ENCODE peak calls at places on chromosomes 12 and 14, in seven cellular contexts. B is A549, L is body of pancreas, C is sigmoid colon, Q is tibial nerve, N is Peyer's patch, R is ovary. W is an unnamed sample.
A peak's percentile ranks its signal among the peaks of the same experiment; 100 is the strongest.

GRCh38 chr12:118680361-118680963 is 300.9 kb upstream of the SRRM4 start:
- DNase-seq in Q (peak; percentile 14), C (no peak), N (no peak), B (peak; percentile 17), R (no peak), L (peak; percentile 21), W (no peak)

GRCh38 chr12:42450248-42450647 is 124.3 kb downstream of the PPHLN1 start:
- DNase-seq in B (no peak), R (no peak), L (no peak), C (no peak), N (no peak), Q (no peak), W (no peak)

GRCh38 chr14:71321556-71322315 is 414.5 kb downstream of the PCNX1 start:
- DNase-seq in C (no peak), N (no peak), Q (no peak), R (no peak), L (peak; percentile 18), B (peak; percentile 12), W (no peak)

GRCh38 chr12:32794281-32794680 is 38.6 kb upstream of the YARS2 start:
- DNase-seq in B (no peak), C (no peak), Q (no peak), R (no peak), L (no peak), N (no peak), W (no peak)

GRCh38 chr14:68167717-68168087 is 348.1 kb downstream of the RAD51B start:
- DNase-seq in N (no peak), R (no peak), C (no peak), Q (no peak), B (no peak), L (no peak), W (no peak)

GRCh38 chr12:113591480-113591971 is 119.9 kb upstream of the LHX5 start:
- DNase-seq in Q (no peak), B (no peak), L (no peak), N (no peak), C (no peak), R (no peak), W (no peak)

GRCh38 chr14:28901631-28902030 is 135.0 kb downstream of the FOXG1 start:
- DNase-seq in R (no peak), L (no peak), B (no peak), N (no peak), Q (no peak), C (no peak), W (no peak)

GRCh38 chr12:3770891-3771290 is 18.0 kb upstream of the CRACR2A start:
- DNase-seq in Q (no peak), N (no peak), B (peak; percentile 49), R (no peak), L (no peak), C (no peak), W (no peak)

GRCh38 chr12:5840900-5841299 is 104.2 kb downstream of the ANO2 start:
- DNase-seq in Q (no peak), N (no peak), B (no peak), R (no peak), C (no peak), L (no peak), W (no peak)

DNA sequence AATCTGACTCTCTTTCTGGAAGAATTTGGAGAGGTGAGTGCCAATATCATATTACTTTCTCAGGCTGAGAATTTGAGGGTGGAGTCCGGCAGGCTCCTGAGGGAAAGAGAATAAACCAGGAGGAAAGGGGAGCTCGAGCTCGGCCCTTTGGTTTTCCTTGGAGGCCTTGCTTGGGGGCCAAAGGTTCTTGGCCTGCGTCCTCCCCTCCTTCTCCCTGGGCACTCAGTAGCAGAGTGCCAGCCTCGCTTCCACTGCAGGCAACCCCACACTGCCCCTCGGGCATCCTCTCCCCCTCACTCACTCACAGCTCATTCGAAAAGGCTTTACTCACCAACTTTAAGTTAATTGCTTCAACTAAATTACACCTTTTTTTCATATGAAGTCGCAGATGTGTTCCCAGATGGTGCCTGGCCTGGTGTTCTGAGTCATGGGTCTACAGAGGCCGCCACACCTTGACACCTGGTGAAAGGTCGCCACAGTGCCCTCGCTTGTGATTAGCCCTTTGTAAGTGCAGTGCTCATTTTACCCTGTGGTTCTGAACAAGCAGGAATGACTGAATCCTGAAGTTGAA is 20.5 kb upstream of the ADIPOR2 start:
- DNase-seq in Q (no peak), L (no peak), C (no peak), R (no peak), N (peak; percentile 88), B (no peak), W (no peak)
- TF ChIP-seq POLR2A in Q (no peak), L (no peak), C (no peak), R (no peak), N (no peak), B (no peak), W (no peak)

GRCh38 chr12:98593351-98594049 is at the start of gene SLC25A3:
- DNase-seq in B (peak; percentile 100), R (peak; percentile 98), L (peak; percentile 97), Q (peak; percentile 94), N (peak; percentile 97), C (peak; percentile 98), W (peak; percentile 91)
- TF ChIP-seq POLR2A in B (peak; percentile 99), R (peak; percentile 92), L (peak; percentile 99), Q (peak; percentile 97), N (peak; percentile 98), C (peak; percentile 96), W (peak; percentile 98)

DNA sequence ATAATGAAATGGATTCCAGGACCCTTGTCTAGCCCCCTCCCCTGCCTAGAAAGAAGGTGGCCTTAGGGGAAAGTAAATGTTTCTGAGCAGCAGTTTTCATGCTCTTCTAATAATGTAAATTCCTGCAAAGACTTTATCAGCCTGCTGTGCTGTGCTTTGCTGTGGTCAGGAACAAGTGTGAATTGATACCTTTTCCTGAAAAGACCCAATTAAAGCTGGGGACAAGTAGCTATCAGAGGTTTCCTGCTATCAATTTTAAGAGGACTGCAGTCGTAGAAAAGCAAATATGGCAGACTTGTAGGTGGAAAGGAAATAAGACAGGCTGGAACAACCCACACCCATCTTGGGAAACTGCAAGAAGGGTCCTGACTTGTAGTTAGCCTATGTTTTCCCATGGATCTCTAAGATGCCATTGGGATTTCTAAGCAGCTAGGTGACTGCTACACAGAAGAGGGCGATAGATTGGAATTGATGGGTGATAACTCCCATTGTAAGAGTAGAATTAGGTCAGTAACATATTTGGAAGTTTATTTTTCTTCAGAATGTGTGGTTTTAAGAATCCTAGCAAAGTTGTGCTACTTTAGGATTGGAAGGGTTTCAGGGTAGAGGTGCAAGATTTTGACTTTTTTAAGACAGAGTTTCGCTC is 3.1 kb downstream of the DYNLL1 start:
- DNase-seq in B (no peak), R (no peak), L (no peak), C (no peak), N (no peak), Q (no peak), W (no peak)
- TF ChIP-seq POLR2A in B (no peak), R (no peak), L (no peak), C (no peak), N (no peak), Q (no peak), W (no peak)

GRCh38 chr14:77040309-77040994 is 11.9 kb upstream of the IRF2BPL start:
- DNase-seq in L (peak; percentile 100), Q (peak; percentile 99), N (peak; percentile 97), B (peak; percentile 99), C (peak; percentile 100), R (peak; percentile 100), W (no peak)
- TF ChIP-seq POLR2A in L (no peak), Q (no peak), N (no peak), B (no peak), C (no peak), R (no peak), W (peak; percentile 8)

GRCh38 chr12:70366581-70367267 is 634 bp downstream of the KCNMB4 start:
- DNase-seq in Q (no peak), C (peak; percentile 64), B (peak; percentile 44), L (peak; percentile 36), R (peak; percentile 56), N (peak; percentile 60), W (no peak)

GRCh38 chr12:70364695-70365397 is 1.2 kb upstream of the KCNMB4 start:
- DNase-seq in R (no peak), L (no peak), C (no peak), N (no peak), B (peak; percentile 19), Q (no peak), W (no peak)

GRCh38 chr12:70365398-70365647 is 767 bp upstream of the KCNMB4 start:
- DNase-seq in N (no peak), C (no peak), L (no peak), B (no peak), Q (no peak), R (no peak), W (no peak)

GRCh38 chr12:70367268-70368141 is 1.4 kb downstream of the KCNMB4 start:
- DNase-seq in N (no peak), R (no peak), B (no peak), C (no peak), Q (no peak), L (no peak), W (no peak)

DNA sequence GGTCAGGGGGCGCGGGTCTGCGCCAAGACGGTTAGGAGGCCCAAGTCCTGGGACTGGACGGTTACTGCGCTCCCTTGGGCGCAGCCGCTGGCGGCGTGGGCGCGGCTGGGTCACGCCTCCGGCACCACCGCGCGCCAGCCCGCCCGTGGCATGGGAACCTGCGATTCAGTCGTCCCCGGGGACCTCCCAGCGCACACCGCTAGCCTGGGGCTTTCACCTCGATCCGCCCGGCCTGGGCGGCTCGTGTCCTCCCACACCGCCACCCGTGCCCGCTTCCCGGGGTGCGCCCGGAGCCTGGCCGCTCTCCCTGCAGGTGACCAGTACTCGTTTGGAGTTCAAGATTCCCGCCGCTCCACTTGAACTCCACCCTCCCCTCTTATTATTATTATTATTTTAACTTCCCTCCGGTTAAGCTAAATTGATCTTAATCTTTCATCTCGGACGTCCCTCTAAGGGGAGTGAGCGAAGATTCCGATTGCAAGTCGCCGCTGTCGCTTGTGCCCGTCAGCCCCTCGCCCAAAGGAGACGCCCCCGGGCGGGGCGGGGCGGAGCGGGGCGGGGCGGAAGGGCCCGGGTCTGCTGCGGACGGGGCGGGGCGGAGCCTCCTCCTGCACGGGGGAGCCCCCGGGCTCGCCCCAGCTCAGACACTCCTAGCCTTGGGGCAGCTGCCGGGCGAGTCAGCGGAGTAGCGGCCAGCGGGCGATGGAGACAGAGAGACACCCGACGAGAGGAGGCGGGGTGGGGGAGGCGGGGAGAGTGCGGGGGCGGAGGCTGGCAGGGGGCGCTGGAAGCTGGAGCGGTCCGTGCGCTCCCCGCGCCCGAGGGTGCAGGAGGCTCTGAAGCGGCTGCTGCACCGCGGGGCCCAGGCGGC is at the start of gene KCNMB4:
- DNase-seq in B (peak; percentile 40), C (peak; percentile 80), Q (peak; percentile 28), R (peak; percentile 76), N (peak; percentile 64), L (peak; percentile 61), W (peak; percentile 71)
- TF ChIP-seq POLR2A in B (no peak), C (no peak), Q (no peak), R (no peak), N (no peak), L (no peak), W (no peak)

W was measured in H54.